ENCODE peak calls at places on chromosomes 16 and 17, in six cellular contexts. H, Y, K, C, E and J are unnamed samples.

GRCh38 chr17:6473128-6473767 is 29.0 kb downstream of the PIMREG start:
- DNase-seq in Y (peak), C (peak), H (peak), E (peak), K (peak), J (peak)

GRCh38 chr16:31452631-31453106 is 6.6 kb upstream of the ARMC5 start:
- DNase-seq in Y (no peak), K (peak), H (no peak), E (no peak), C (no peak), J (no peak)

GRCh38 chr17:56447166-56447565 is 146.3 kb upstream of the NOG start:
- DNase-seq in K (no peak), C (no peak), E (no peak), H (no peak), Y (no peak), J (no peak)

GRCh38 chr17:45789874-45790273 is 5.8 kb downstream of the CRHR1 start:
- DNase-seq in K (no peak), E (no peak), C (no peak), Y (no peak), H (no peak), J (no peak)

GRCh38 chr16:54429029-54429428 is 142.4 kb upstream of the IRX3 start:
- DNase-seq in Y (no peak), E (no peak), K (no peak), C (no peak), H (no peak), J (no peak)

GRCh38 chr17:60817187-60817586 is 139.5 kb downstream of the BCAS3 start:
- DNase-seq in C (no peak), Y (no peak), K (peak), E (no peak), H (no peak), J (no peak)

GRCh38 chr17:45775576-45776011 is 8.5 kb upstream of the CRHR1 start:
- DNase-seq in Y (no peak), H (no peak), E (no peak), K (no peak), C (no peak), J (no peak)

GRCh38 chr17:15946611-15947120 is 1.7 kb downstream of the ADORA2B start:
- DNase-seq in H (no peak), C (no peak), E (no peak), K (no peak), Y (no peak), J (no peak)

GRCh38 chr16:89056592-89056991 is 37.1 kb upstream of the ACSF3 start:
- DNase-seq in Y (no peak), E (no peak), H (no peak), K (no peak), C (no peak), J (no peak)

GRCh38 chr17:18960803-18961511 is 9.0 kb downstream of the SLC5A10 start:
- DNase-seq in C (peak), E (peak), K (peak), Y (peak), H (peak), J (peak)

GRCh38 chr17:31788956-31789355 is 70.1 kb downstream of the COPRS start:
- DNase-seq in E (no peak), K (peak), H (no peak), C (no peak), Y (no peak), J (no peak)

GRCh38 chr16:19835989-19836421 is 48.6 kb downstream of the GPRC5B start:
- DNase-seq in C (no peak), E (no peak), K (peak), Y (no peak), H (no peak), J (no peak)

GRCh38 chr16:80403871-80404270 is 136.9 kb upstream of the DYNLRB2 start:
- DNase-seq in C (no peak), H (no peak), Y (no peak), E (no peak), K (no peak), J (no peak)

GRCh38 chr16:81500833-81501521 is 56.4 kb downstream of the CMIP start:
- DNase-seq in Y (no peak), E (no peak), H (no peak), K (peak), C (no peak), J (peak)

GRCh38 chr16:83952587-83952939 is 477 bp upstream of the OSGIN1 start:
- DNase-seq in C (no peak), E (no peak), Y (no peak), H (no peak), K (no peak), J (peak)

GRCh38 chr17:17169396-17169795 is 36.7 kb downstream of the PLD6 start:
- DNase-seq in E (no peak), H (no peak), C (no peak), Y (no peak), K (no peak), J (no peak)

GRCh38 chr17:4715071-4715749 is 4.8 kb downstream of the ARRB2 start:
- DNase-seq in C (no peak), H (no peak), K (no peak), E (no peak), Y (no peak), J (no peak)

GRCh38 chr17:43217614-43218087 is 6.0 kb downstream of the TMEM106A start:
- DNase-seq in C (no peak), K (no peak), Y (no peak), H (no peak), E (no peak), J (no peak)

GRCh38 chr16:49348408-49349176 is 25.0 kb upstream of the C16orf78 start:
- DNase-seq in H (no peak), C (no peak), K (no peak), Y (no peak), E (no peak), J (no peak)

GRCh38 chr17:49904904-49905303 is 57.0 kb upstream of the TAC4 start:
- DNase-seq in H (no peak), K (no peak), C (no peak), E (no peak), Y (no peak), J (no peak)

GRCh38 chr16:84080813-84081212 is 35.9 kb downstream of the MBTPS1 start:
- DNase-seq in Y (no peak), E (no peak), H (no peak), C (no peak), K (no peak), J (no peak)

GRCh38 chr16:50744911-50745310 is 3.0 kb downstream of the CYLD start:
- DNase-seq in K (peak), E (no peak), C (no peak), H (no peak), Y (no peak), J (no peak)

GRCh38 chr16:87540072-87540976 is 47.5 kb upstream of the ZCCHC14 start:
- DNase-seq in E (no peak), H (no peak), K (no peak), Y (no peak), C (no peak), J (no peak)

GRCh38 chr17:39968731-39969130 is 5.9 kb downstream of the GSDMA start:
- DNase-seq in E (no peak), Y (no peak), K (no peak), C (no peak), H (no peak), J (no peak)

GRCh38 chr17:31918701-31919128 is 17.2 kb upstream of the UTP6 start:
- DNase-seq in E (no peak), Y (no peak), H (no peak), K (peak), C (no peak), J (no peak)

GRCh38 chr16:2526135-2526534 is 5.1 kb downstream of the CEMP1 start:
- DNase-seq in C (no peak), Y (no peak), E (no peak), K (no peak), H (no peak), J (no peak)

GRCh38 chr17:27497696-27498095 is 41.4 kb downstream of the KSR1 start:
- DNase-seq in C (no peak), H (no peak), Y (no peak), E (no peak), K (no peak), J (no peak)

GRCh38 chr17:69734656-69735055 is 320.2 kb downstream of the MAP2K6 start:
- DNase-seq in H (no peak), E (no peak), C (no peak), K (no peak), Y (no peak), J (no peak)

GRCh38 chr17:29086628-29087332 is 43.8 kb downstream of the PIPOX start:
- DNase-seq in K (peak), H (no peak), E (no peak), Y (no peak), C (no peak), J (no peak)

GRCh38 chr16:4314532-4315184 is 1.2 kb upstream of the GLIS2 start:
- DNase-seq in H (no peak), C (no peak), K (peak), Y (peak), E (no peak), J (no peak)

DNA sequence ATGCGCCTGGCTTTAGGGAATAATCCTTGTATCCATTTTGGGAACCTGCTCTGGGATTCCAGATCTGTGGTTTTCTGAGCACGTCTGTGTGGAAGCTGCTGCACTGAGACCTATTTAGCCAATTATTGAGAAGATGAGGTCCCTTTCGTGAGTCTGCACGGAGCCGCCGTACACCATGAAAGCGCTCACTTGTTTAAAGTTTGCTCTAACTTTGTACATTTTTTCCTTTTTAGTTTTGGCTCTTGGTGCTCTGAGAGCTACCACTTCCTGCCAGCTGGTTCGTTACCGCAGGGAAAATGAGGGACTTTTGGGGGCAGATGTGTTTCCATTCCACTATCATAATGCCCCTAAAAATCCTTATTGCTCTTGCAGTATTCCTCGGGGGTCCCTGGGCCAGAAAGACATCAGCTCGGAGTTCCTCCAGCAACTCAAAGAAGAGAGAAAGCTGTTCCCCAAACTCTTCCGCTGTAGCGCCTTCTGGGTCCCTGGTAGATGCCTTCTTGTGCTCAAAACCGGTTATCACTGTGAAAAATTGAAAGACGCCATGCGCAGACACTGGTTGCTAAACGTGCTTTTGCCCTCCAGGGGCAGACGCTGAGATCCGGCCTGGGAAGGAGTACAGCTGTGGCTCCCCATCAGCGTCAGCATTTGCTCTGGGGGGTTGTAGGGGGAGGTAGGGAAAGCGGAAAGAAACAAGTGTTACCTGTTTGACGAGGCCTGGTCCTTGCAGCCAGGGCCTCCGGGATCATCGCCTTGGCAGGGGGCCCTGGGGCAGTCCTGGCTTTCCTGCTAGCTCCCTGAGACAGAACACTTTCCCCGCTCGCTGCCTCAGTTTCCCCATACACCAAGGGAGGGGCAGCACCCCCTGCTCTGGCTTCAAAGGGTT is 238.1 kb downstream of the MRTFB start:
- DNase-seq in Y (no peak), H (no peak), E (peak), C (no peak), K (peak), J (no peak)
- TF ChIP-seq CTCF in Y (peak), H (no peak), E (peak), C (no peak), K (no peak), J (no peak)

DNA sequence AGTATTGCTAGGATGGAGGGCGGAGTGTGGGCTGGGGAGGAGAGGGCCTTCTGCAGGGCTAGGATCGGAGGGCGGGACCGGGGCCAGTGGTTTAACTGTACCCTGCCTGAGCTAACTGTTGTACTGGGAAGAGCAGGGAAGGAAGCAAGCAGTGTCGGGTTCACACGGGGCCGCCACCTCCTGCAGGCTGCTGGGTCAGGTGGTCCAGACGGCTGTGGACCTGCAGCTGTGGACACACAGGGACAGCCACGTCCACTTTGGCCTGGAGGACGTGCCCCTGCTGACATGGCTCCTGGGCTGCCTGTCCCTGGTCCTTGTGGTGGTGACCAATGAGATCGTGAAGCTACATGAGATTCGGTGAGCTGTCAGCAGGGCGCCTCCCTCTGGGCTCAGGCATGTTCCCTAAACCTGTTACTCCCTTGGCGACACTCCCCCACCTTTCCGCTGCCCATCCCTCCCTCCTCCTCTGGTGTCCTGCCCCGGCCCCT is 16.6 kb downstream of the CASKIN2 start:
- DNase-seq in K (no peak), C (no peak), H (no peak), Y (no peak), E (no peak), J (no peak)
- TF ChIP-seq CTCF in K (no peak), C (no peak), H (no peak), Y (no peak), E (no peak), J (no peak)

GRCh38 chr16:889586-889985 is 81.2 kb downstream of the LMF1 start:
- DNase-seq in K (no peak), C (no peak), H (no peak), Y (no peak), E (no peak), J (no peak)
- TF ChIP-seq CTCF in K (no peak), C (no peak), H (no peak), Y (no peak), E (no peak), J (no peak)

GRCh38 chr17:58352018-58352842 is at the start of gene SUPT4H1:
- DNase-seq in E (peak), H (peak), C (peak), Y (peak), K (peak), J (peak)
- TF ChIP-seq CTCF in E (no peak), H (peak), C (no peak), Y (no peak), K (no peak), J (no peak)